ENCODE peak calls at places on chromosomes 3 and 15, in eight cellular contexts. Q is PC-3, Y is heart left ventricle, J is GM23248, S is right lobe of liver, C is uterus, M is psoas muscle, D is endothelial cell of umbilical vein. N is an unnamed sample. For H3K27me3, the result is how much of the 10 kb centered on the place peaks cover.

GRCh38 chr15:60933914-60934885 is 294.9 kb downstream of the RORA start:
- DNase-seq in Q (no peak), Y (no peak), J (peak), S (no peak), C (no peak), M (no peak), D (no peak), N (no peak)

GRCh38 chr3:24196526-24196925 is 251.4 kb downstream of the NR1D2 start:
- DNase-seq in Q (peak), Y (no peak), J (peak), S (no peak), C (no peak), M (no peak), D (no peak), N (no peak)

GRCh38 chr15:45146405-45146804 is 16.6 kb downstream of the DUOX1 start:
- DNase-seq in Q (no peak), Y (no peak), J (peak), S (no peak), C (no peak), M (no peak), D (no peak), N (no peak)

GRCh38 chr15:81485806-81486205 is 111.8 kb upstream of the TMC3 start:
- DNase-seq in Q (no peak), Y (no peak), J (no peak), S (no peak), C (no peak), M (no peak), D (peak), N (no peak)

GRCh38 chr3:49161197-49161596 is 4.9 kb downstream of the CCDC71 start:
- DNase-seq in Q (no peak), Y (no peak), J (no peak), S (no peak), C (no peak), M (no peak), D (no peak), N (no peak)

GRCh38 chr15:31328425-31328998 is 1.9 kb downstream of the KLF13 start:
- DNase-seq in Q (peak), Y (no peak), J (peak), S (no peak), C (no peak), M (no peak), D (no peak), N (no peak)

GRCh38 chr15:71920573-71920972 is 110.2 kb downstream of the NR2E3 start:
- DNase-seq in Q (no peak), Y (no peak), J (no peak), S (no peak), C (no peak), M (no peak), D (no peak), N (no peak)

GRCh38 chr3:22170370-22170769 is 419.4 kb upstream of the ZNF385D start:
- DNase-seq in Q (no peak), Y (no peak), J (no peak), S (no peak), C (no peak), M (no peak), D (no peak), N (no peak)

GRCh38 chr3:60657972-60658371 is 593.3 kb downstream of the FHIT start:
- DNase-seq in Q (no peak), Y (no peak), J (no peak), S (no peak), C (no peak), M (no peak), D (no peak), N (no peak)

GRCh38 chr15:48336940-48337339 is 5.7 kb downstream of the DUT start:
- DNase-seq in Q (peak), Y (no peak), J (peak), S (no peak), C (no peak), M (no peak), D (peak), N (no peak)

GRCh38 chr15:48577495-48577894 is 68.0 kb downstream of the FBN1 start:
- DNase-seq in Q (no peak), Y (no peak), J (peak), S (no peak), C (no peak), M (no peak), D (peak), N (no peak)

GRCh38 chr15:37034835-37035234 is 65.5 kb downstream of the MEIS2 start:
- DNase-seq in Q (no peak), Y (no peak), J (no peak), S (no peak), C (no peak), M (no peak), D (no peak), N (no peak)

GRCh38 chr3:17619952-17620351 is 122.5 kb downstream of the TBC1D5 start:
- DNase-seq in Q (no peak), Y (no peak), J (no peak), S (no peak), C (no peak), M (no peak), D (no peak), N (no peak)

GRCh38 chr3:171187706-171188290 is 161.3 kb upstream of the SLC2A2 start:
- DNase-seq in Q (peak), Y (no peak), J (peak), S (no peak), C (no peak), M (no peak), D (peak), N (no peak)

GRCh38 chr3:42025388-42026138 is 63.7 kb upstream of the ULK4 start:
- DNase-seq in Q (peak), Y (peak), J (peak), S (peak), C (peak), M (peak), D (peak), N (peak)

GRCh38 chr3:45498532-45498931 is 96.0 kb upstream of the LIMD1 start:
- DNase-seq in Q (no peak), Y (no peak), J (no peak), S (peak), C (no peak), M (no peak), D (no peak), N (no peak)

GRCh38 chr3:78804251-78805037 is 963.4 kb downstream of the ROBO1 start:
- DNase-seq in Q (no peak), Y (no peak), J (peak), S (no peak), C (peak), M (no peak), D (no peak), N (no peak)

GRCh38 chr3:124351430-124352142 is 359.7 kb upstream of the ROPN1 start:
- DNase-seq in Q (peak), Y (peak), J (peak), S (no peak), C (no peak), M (no peak), D (peak), N (no peak)

GRCh38 chr3:23959147-23959900 is 14.2 kb downstream of the NR1D2 start:
- DNase-seq in Q (peak), Y (no peak), J (peak), S (no peak), C (no peak), M (no peak), D (peak), N (no peak)

GRCh38 chr3:56086355-56086754 is 381.9 kb downstream of the ERC2 start:
- DNase-seq in Q (no peak), Y (no peak), J (peak), S (no peak), C (no peak), M (no peak), D (no peak), N (no peak)

GRCh38 chr3:37092484-37092883 is 81.9 kb downstream of the LRRFIP2 start:
- DNase-seq in Q (no peak), Y (no peak), J (no peak), S (no peak), C (no peak), M (no peak), D (no peak), N (no peak)

GRCh38 chr3:170171563-170171962 is 10.0 kb downstream of the PHC3 start:
- DNase-seq in Q (no peak), Y (no peak), J (no peak), S (no peak), C (no peak), M (no peak), D (no peak), N (no peak)

GRCh38 chr15:24786347-24786746 is 110.8 kb downstream of the NPAP1 start:
- DNase-seq in Q (no peak), Y (no peak), J (no peak), S (no peak), C (no peak), M (no peak), D (no peak), N (no peak)

DNA sequence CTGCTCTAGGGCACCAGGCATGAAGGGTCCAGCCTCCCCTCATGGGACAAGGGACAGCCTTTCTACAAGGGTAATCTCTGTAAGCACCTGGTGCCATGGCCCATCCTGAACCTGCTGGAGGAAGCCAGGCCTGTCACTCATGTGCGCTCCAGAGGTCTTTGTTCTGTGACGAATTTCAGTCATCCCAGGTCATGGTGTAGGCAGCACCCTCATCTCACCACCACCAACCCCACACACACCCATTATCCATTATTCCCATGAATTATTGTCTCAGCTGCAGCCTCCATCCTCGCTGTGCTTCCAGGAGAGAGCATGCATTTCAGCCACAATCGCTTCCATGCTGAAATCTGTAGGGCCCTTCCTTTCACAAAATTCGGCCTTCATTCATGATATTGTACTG is 419.3 kb downstream of the EPHB1 start:
- DNase-seq in Q (no peak), Y (no peak), J (no peak), S (no peak), C (no peak), M (no peak), D (no peak), N (no peak)
- H3K27me3 ChIP-seq in Q (under half), Y (under half), J (under half), S (under half), C (under half), M (under half), D (under half), N (under half)

DNA sequence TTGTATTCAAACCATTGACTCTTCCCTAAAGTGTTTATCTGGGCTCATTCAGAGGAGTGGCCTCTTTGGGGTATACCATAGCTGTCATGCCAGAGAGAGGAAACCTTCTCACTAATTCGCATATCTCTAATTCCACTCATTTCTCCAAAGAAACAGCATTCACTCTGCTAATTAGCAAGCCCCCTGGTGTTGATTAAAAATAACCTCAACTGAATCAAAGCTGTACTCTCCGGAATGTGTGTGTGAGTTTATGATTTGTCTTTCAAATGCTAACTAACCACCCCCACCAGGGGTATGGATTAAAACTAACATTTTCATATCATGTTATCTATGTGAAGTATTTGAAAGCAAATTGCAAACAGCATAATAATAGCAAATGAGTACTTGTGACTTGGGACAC is 45.5 kb downstream of the PAQR5 start:
- DNase-seq in Q (no peak), Y (no peak), J (no peak), S (no peak), C (no peak), M (no peak), D (no peak), N (no peak)
- H3K27ac ChIP-seq in Q (no peak), Y (no peak), J (no peak), S (no peak), C (no peak), M (no peak), D (no peak), N (no peak)

DNA sequence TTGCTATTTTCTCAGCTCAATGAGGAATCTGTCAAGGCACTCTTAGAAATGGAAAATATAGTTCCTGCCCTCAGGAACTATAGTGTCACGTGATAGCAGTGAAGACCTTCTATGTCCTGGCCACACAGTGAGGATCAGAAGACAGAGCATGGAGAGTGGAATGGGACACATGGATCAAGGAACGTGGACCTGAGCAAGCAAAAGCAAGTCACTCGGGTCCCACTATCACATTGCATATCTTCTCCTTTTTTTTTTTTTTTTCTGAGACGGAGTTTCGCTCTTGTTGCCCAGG is 21.2 kb downstream of the SMAD3 start:
- DNase-seq in Q (no peak), Y (no peak), J (no peak), S (no peak), C (no peak), M (no peak), D (no peak), N (no peak)
- H3K4me3 ChIP-seq in Q (no peak), Y (no peak), J (no peak), S (no peak), C (no peak), M (no peak), D (no peak), N (no peak)

DNA sequence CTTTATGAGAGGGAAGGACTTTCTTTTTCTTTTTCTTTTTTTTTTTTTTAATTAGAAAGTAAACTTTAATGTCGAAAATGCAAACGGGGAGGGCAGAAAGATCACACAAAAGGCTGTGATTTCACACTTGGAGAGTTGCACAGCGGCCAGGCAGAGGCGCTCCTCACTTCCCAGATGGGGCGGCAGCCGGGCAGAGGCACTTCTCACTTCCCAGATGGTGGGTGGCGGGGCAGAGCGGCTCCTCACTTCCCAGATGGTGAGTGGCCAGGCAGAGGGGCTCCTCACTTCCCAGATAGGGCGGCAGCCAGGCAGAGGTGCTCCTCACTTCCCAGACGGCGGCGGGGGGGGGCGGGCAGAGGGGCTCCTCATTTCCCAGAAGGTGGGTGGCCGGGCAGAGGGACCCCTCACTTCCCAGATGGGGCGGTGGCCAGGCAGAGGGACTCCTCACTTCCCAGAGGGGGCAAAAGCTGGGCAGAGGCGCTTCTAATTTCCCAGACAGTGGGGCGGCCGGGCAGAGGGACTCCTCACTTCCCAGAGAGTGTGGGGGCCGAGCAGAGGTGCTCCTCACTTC is 88.6 kb downstream of the ATP2B2 start:
- DNase-seq in Q (no peak), Y (no peak), J (no peak), S (no peak), C (no peak), M (no peak), D (no peak), N (no peak)
- H3K27me3 ChIP-seq in Q (under half), Y (under half), J (under half), S (under half), C (under half), M (under half), D (under half), N (under half)

GRCh38 chr3:33758874-33759273 is 39.6 kb upstream of the PDCD6IP start:
- DNase-seq in Q (no peak), Y (no peak), J (peak), S (no peak), C (no peak), M (no peak), D (no peak), N (no peak)

DNA sequence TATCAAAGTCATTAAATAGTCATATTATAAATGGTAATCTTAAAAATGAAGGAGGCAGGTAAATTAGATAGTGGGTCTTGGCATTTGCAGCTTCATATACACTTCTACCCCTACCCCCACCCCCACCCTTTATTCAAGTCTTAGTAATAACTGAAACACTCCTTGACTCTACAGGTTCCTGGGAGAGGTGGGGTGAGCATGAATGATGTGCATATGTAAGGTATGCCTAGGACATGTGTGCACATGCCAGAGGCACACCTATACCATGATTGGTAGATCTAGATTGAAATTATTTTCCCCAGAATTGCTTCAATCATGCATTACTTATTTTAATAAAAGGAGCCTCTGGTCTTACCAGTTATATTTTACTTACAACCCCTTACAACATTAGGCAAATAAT is 40.2 kb upstream of the PDCD6IP start:
- DNase-seq in Q (no peak), Y (no peak), J (no peak), S (no peak), C (no peak), M (no peak), D (no peak), N (no peak)
- H3K27ac ChIP-seq in Q (no peak), Y (no peak), J (no peak), S (no peak), C (no peak), M (no peak), D (no peak), N (no peak)

DNA sequence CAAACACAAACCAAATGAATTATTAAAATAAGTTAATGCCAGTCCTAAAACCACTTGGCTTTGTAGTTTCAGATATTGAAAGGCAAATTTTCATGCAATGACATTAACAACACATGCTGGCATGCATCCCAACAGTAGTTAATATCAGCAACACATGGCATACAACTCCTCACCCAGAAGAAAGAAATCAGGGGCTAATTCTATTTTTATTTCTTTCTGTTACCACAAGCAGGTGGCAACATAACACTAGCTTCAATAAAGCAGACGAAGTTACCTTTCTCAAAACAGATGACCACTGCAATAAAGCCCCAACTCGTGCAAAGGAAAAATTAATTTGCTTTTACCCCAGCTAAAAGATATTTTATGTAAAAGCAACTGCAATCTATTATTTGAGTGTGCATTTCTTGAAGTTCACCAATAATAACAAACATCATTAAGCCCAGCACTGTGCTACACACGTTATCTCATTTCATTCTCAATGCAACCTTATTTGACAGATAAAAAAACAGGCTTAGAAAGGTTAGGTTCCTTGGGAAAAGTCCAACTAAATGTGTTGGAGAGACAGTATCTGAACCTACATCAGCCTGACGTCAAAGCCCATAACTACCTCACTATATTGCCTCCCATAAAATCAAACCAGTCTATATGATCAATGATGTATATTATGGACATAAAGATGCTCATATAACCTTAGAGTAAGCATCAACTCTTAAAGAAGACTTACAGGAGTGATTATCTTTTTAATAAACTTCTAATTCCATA is 2.8 kb downstream of the TOP2B start:
- DNase-seq in Q (peak), Y (no peak), J (peak), S (no peak), C (no peak), M (no peak), D (peak), N (no peak)
- H3K4me3 ChIP-seq in Q (peak), Y (peak), J (peak), S (no peak), C (peak), M (peak), D (no peak), N (peak)

GRCh38 chr15:23670970-23671369 is 16.1 kb downstream of the NDN start:
- DNase-seq in Q (no peak), Y (no peak), J (no peak), S (no peak), C (no peak), M (no peak), D (no peak), N (no peak)
- H3K27me3 ChIP-seq in Q (under half), Y (under half), J (under half), S (under half), C (under half), M (under half), D (under half), N (under half)

GRCh38 chr3:54964081-54964480 is 36.2 kb upstream of the LRTM1 start:
- DNase-seq in Q (no peak), Y (no peak), J (no peak), S (no peak), C (no peak), M (no peak), D (no peak), N (no peak)
- H3K27ac ChIP-seq in Q (no peak), Y (no peak), J (no peak), S (no peak), C (no peak), M (no peak), D (no peak), N (no peak)

N was measured in sigmoid colon.